ENCODE peak calls at places on chromosomes 11 and 22, in six cellular contexts. F is C1 segment of cervical spinal cord; U is uterus; Y is HT-29; D is stimulated activated CD8-positive, alpha-beta memory T cell treated with anti-CD3 and anti-CD28 coated beads, Interleukin-4, amount 100 ng/mL, for 4 hours; G is HS-27A. L is an unnamed sample.

GRCh38 chr11:44952500-44953260 is 2.0 kb upstream of the TP53I11 start:
- DNase-seq in G (no peak), U (no peak), F (no peak), D (no peak), Y (no peak), L (no peak)

GRCh38 chr11:65260756-65261590 is 789 bp upstream of the POLA2 start:
- DNase-seq in G (no peak), U (no peak), Y (no peak), D (no peak), F (no peak), L (no peak)

GRCh38 chr11:47001666-47002285 is 65.2 kb downstream of the CSTPP1 start:
- DNase-seq in F (no peak), D (no peak), Y (no peak), G (no peak), U (no peak), L (no peak)

GRCh38 chr22:48727454-48728058 is 1100.1 kb downstream of the BRD1 start:
- DNase-seq in U (no peak), G (no peak), D (no peak), F (no peak), Y (no peak), L (no peak)

GRCh38 chr11:18769802-18770456 is 21.7 kb downstream of the PTPN5 start:
- DNase-seq in G (no peak), D (no peak), U (no peak), F (no peak), Y (peak), L (no peak)

GRCh38 chr22:45468872-45469572 is 33.7 kb upstream of the FBLN1 start:
- DNase-seq in F (no peak), G (peak), Y (no peak), U (peak), D (no peak), L (no peak)

GRCh38 chr11:112156594-112157273 is 7.2 kb downstream of the IL18 start:
- DNase-seq in G (no peak), D (no peak), F (no peak), U (no peak), Y (no peak), L (no peak)

GRCh38 chr11:111764621-111765020 is 1.6 kb downstream of the PPP2R1B start:
- DNase-seq in U (no peak), D (no peak), G (no peak), F (no peak), Y (no peak), L (no peak)

GRCh38 chr11:125950696-125951645 is 5.1 kb downstream of the VSIG10L2 start:
- DNase-seq in F (no peak), Y (no peak), U (peak), D (no peak), G (no peak), L (no peak)

GRCh38 chr11:130522284-130522961 is 74.0 kb downstream of the ADAMTS15 start:
- DNase-seq in F (no peak), U (peak), D (no peak), Y (peak), G (peak), L (peak)

GRCh38 chr11:3860360-3860759 is 4.9 kb downstream of the STIM1 start:
- DNase-seq in F (no peak), Y (no peak), G (no peak), U (no peak), D (peak), L (no peak)

GRCh38 chr22:48758021-48758561 is 1069.6 kb downstream of the BRD1 start:
- DNase-seq in U (no peak), F (no peak), D (no peak), G (no peak), Y (no peak), L (no peak)

GRCh38 chr11:87804176-87804575 is 371.1 kb downstream of the RAB38 start:
- DNase-seq in Y (no peak), U (no peak), D (no peak), F (no peak), G (no peak), L (no peak)

GRCh38 chr11:35218956-35219355 is 80.0 kb downstream of the CD44 start:
- DNase-seq in Y (no peak), D (no peak), F (no peak), G (no peak), U (no peak), L (no peak)

GRCh38 chr11:111947143-111947542 is 10.0 kb downstream of the DIXDC1 start:
- DNase-seq in U (no peak), Y (no peak), G (no peak), F (no peak), D (no peak), L (no peak)

L was measured in keratinocyte.